ENCODE peak calls at places on chromosome 3, in ten cellular contexts. G is NCI-H1092 treated with DMSO at 0.1 percent for 48 hours, B is dermis blood vessel endothelial cell, Z is EL, N is fibroblast of the conjunctiva, U is activated T-cell treated with anti-CD3 and anti-CD28 coated beads for 4 hours, J is H54, S is NCI-H1417, E is GM23248, M is Calu3. F is an unnamed sample.
A peak's percentile ranks its signal among the peaks of the same experiment; 100 is the strongest.

GRCh38 chr3:101902041-101902440 is 52.7 kb downstream of the NFKBIZ start:
- DNase-seq in G (no peak), B (peak; percentile 61), Z (peak; percentile 97), N (peak; percentile 88), U (no peak), J (peak; percentile 28), S (no peak), E (peak; percentile 89), M (no peak), F (peak; percentile 79)

GRCh38 chr3:150727653-150728502 is 24.2 kb upstream of the ERICH6 start:
- DNase-seq in G (peak; percentile 19), B (no peak), Z (no peak), N (no peak), U (no peak), J (no peak), S (no peak), E (no peak), M (no peak), F (no peak)

GRCh38 chr3:148175215-148175614 is 522.5 kb upstream of the AGTR1 start:
- DNase-seq in G (no peak), B (no peak), Z (peak; percentile 69), N (peak; percentile 32), U (no peak), J (no peak), S (no peak), E (peak; percentile 68), M (no peak), F (peak; percentile 2)

GRCh38 chr3:29195055-29195454 is 85.8 kb upstream of the RBMS3 start:
- DNase-seq in G (no peak), B (no peak), Z (peak; percentile 13), N (no peak), U (no peak), J (no peak), S (no peak), E (no peak), M (no peak), F (no peak)

GRCh38 chr3:178117641-178118040 is 418.6 kb upstream of the KCNMB2 start:
- DNase-seq in G (no peak), B (peak; percentile 2), Z (peak; percentile 43), N (no peak), U (no peak), J (no peak), S (no peak), E (peak; percentile 16), M (no peak), F (no peak)

GRCh38 chr3:89113887-89114840 is 6.7 kb downstream of the EPHA3 start:
- DNase-seq in G (peak; percentile 45), B (no peak), Z (peak; percentile 31), N (peak; percentile 9), U (no peak), J (no peak), S (peak; percentile 96), E (peak; percentile 72), M (peak; percentile 72), F (peak; percentile 45)

GRCh38 chr3:61901986-61902385 is 340.6 kb downstream of the PTPRG start:
- DNase-seq in G (peak; percentile 27), B (no peak), Z (no peak), N (no peak), U (no peak), J (no peak), S (peak; percentile 85), E (no peak), M (no peak), F (no peak)

GRCh38 chr3:116067275-116067674 is 378.0 kb downstream of the LSAMP start:
- DNase-seq in G (no peak), B (no peak), Z (no peak), N (no peak), U (no peak), J (no peak), S (no peak), E (no peak), M (no peak), F (no peak)

GRCh38 chr3:10373686-10374261 is 52.9 kb upstream of the SEC13 start:
- DNase-seq in G (no peak), B (no peak), Z (peak; percentile 82), N (no peak), U (no peak), J (peak; percentile 60), S (no peak), E (peak; percentile 68), M (no peak), F (peak; percentile 76)

GRCh38 chr3:155131104-155131503 is 51.0 kb downstream of the MME start:
- DNase-seq in G (no peak), B (no peak), Z (peak; percentile 27), N (peak; percentile 4), U (no peak), J (no peak), S (no peak), E (peak; percentile 47), M (peak; percentile 28), F (peak; percentile 73)

GRCh38 chr3:195240939-195241338 is 30.0 kb downstream of the XXYLT1 start:
- DNase-seq in G (no peak), B (no peak), Z (no peak), N (no peak), U (no peak), J (no peak), S (no peak), E (no peak), M (no peak), F (no peak)

GRCh38 chr3:120350431-120350941 is 1.3 kb upstream of the LRRC58 start:
- DNase-seq in G (no peak), B (peak; percentile 5), Z (peak; percentile 59), N (peak; percentile 53), U (no peak), J (no peak), S (peak; percentile 48), E (peak; percentile 76), M (peak; percentile 15), F (peak; percentile 87)

GRCh38 chr3:122576174-122576940 is 1.1 kb upstream of the PARP15 start:
- DNase-seq in G (no peak), B (no peak), Z (no peak), N (no peak), U (no peak), J (no peak), S (no peak), E (peak; percentile 46), M (no peak), F (no peak)

GRCh38 chr3:47323431-47324277 is 40.9 kb downstream of the KLHL18 start:
- DNase-seq in G (no peak), B (no peak), Z (peak; percentile 56), N (no peak), U (no peak), J (peak; percentile 48), S (no peak), E (peak; percentile 48), M (peak; percentile 6), F (peak; percentile 18)

GRCh38 chr3:14920536-14920935 is 26.8 kb upstream of the NR2C2 start:
- DNase-seq in G (no peak), B (no peak), Z (no peak), N (no peak), U (no peak), J (no peak), S (no peak), E (no peak), M (no peak), F (no peak)

GRCh38 chr3:171851685-171852084 is 8.5 kb downstream of the TMEM212 start:
- DNase-seq in G (no peak), B (peak; percentile 94), Z (no peak), N (no peak), U (no peak), J (no peak), S (no peak), E (no peak), M (no peak), F (peak; percentile 74)

GRCh38 chr3:100088735-100089368 is 25.4 kb downstream of the FILIP1L start:
- DNase-seq in G (no peak), B (no peak), Z (no peak), N (no peak), U (no peak), J (no peak), S (no peak), E (no peak), M (no peak), F (no peak)

GRCh38 chr3:39907981-39908380 is 98.6 kb downstream of the MYRIP start:
- DNase-seq in G (peak; percentile 74), B (peak; percentile 95), Z (peak; percentile 56), N (peak; percentile 41), U (no peak), J (no peak), S (peak; percentile 61), E (peak; percentile 52), M (peak; percentile 4), F (no peak)

GRCh38 chr3:50345586-50345985 is at the start of gene ZMYND10:
- DNase-seq in G (no peak), B (peak; percentile 40), Z (peak; percentile 72), N (no peak), U (peak; percentile 65), J (no peak), S (peak; percentile 55), E (peak; percentile 81), M (peak; percentile 79), F (peak; percentile 51)

GRCh38 chr3:52521881-52522650 is 11.6 kb downstream of the NT5DC2 start:
- DNase-seq in G (no peak), B (no peak), Z (no peak), N (no peak), U (no peak), J (no peak), S (no peak), E (no peak), M (no peak), F (no peak)

GRCh38 chr3:61250784-61251173 is 473 bp downstream of the FHIT start:
- DNase-seq in G (no peak), B (no peak), Z (no peak), N (no peak), U (no peak), J (no peak), S (no peak), E (peak; percentile 50), M (peak; percentile 9), F (peak; percentile 7)

GRCh38 chr3:69683076-69683806 is 56.0 kb upstream of the MITF start:
- DNase-seq in G (no peak), B (no peak), Z (no peak), N (no peak), U (no peak), J (no peak), S (peak; percentile 66), E (no peak), M (no peak), F (no peak)

GRCh38 chr3:190261740-190262139 is 60.5 kb downstream of the CLDN1 start:
- DNase-seq in G (no peak), B (no peak), Z (no peak), N (no peak), U (no peak), J (no peak), S (no peak), E (no peak), M (no peak), F (no peak)

GRCh38 chr3:72969766-72970165 is 26.8 kb upstream of the PPP4R2 start:
- DNase-seq in G (no peak), B (no peak), Z (no peak), N (no peak), U (no peak), J (no peak), S (no peak), E (peak; percentile 27), M (no peak), F (peak; percentile 42)

GRCh38 chr3:151426337-151426648 is 34.6 kb downstream of the IGSF10 start:
- DNase-seq in G (no peak), B (no peak), Z (no peak), N (no peak), U (no peak), J (no peak), S (no peak), E (no peak), M (peak; percentile 12), F (no peak)

GRCh38 chr3:29649815-29650547 is 369.1 kb downstream of the RBMS3 start:
- DNase-seq in G (no peak), B (peak; percentile 65), Z (peak; percentile 45), N (no peak), U (no peak), J (peak; percentile 11), S (no peak), E (peak; percentile 11), M (no peak), F (peak; percentile 55)

GRCh38 chr3:66075281-66075680 is 36.6 kb upstream of the MAGI1 start:
- DNase-seq in G (no peak), B (no peak), Z (peak; percentile 77), N (no peak), U (no peak), J (peak; percentile 23), S (no peak), E (peak; percentile 95), M (no peak), F (no peak)

GRCh38 chr3:193899001-193899400 is 236.9 kb upstream of the HES1 start:
- DNase-seq in G (no peak), B (no peak), Z (no peak), N (no peak), U (no peak), J (no peak), S (no peak), E (no peak), M (no peak), F (no peak)

F was measured in fibroblast of villous mesenchyme.